ENCODE peak calls at places on chromosomes 6 and 20, in eight cellular contexts. One of them, this sample, is unnamed.

GRCh38 chr6:50831216-50831615 is 12.5 kb downstream of the TFAP2B start:
- DNase-seq in endothelial cell: no peak
- DNase-seq in GM12865: no peak
- DNase-seq in body of pancreas: no peak
- DNase-seq in activated gamma-delta T cell: no peak
- DNase-seq in neural crest cell: no peak
- DNase-seq in Ammon's horn: no peak
- DNase-seq in lower leg skin: no peak
- DNase-seq in this sample: no peak

GRCh38 chr6:129269076-129269475 is 386.1 kb downstream of the LAMA2 start:
- DNase-seq in GM12865: no peak
- DNase-seq in endothelial cell: no peak
- DNase-seq in body of pancreas: no peak
- DNase-seq in activated gamma-delta T cell: no peak
- DNase-seq in Ammon's horn: no peak
- DNase-seq in neural crest cell: no peak
- DNase-seq in lower leg skin: no peak
- DNase-seq in this sample: no peak

GRCh38 chr6:155765275-155766194 is 309.9 kb upstream of the NOX3 start:
- DNase-seq in body of pancreas: no peak
- DNase-seq in lower leg skin: no peak
- DNase-seq in GM12865: no peak
- DNase-seq in neural crest cell: no peak
- DNase-seq in endothelial cell: no peak
- DNase-seq in activated gamma-delta T cell: no peak
- DNase-seq in Ammon's horn: no peak
- DNase-seq in this sample: no peak

GRCh38 chr6:156699017-156699421 is 78.2 kb upstream of the ARID1B start:
- DNase-seq in body of pancreas: no peak
- DNase-seq in neural crest cell: no peak
- DNase-seq in GM12865: peak; percentile 86
- DNase-seq in lower leg skin: no peak
- DNase-seq in activated gamma-delta T cell: no peak
- DNase-seq in endothelial cell: no peak
- DNase-seq in Ammon's horn: no peak
- DNase-seq in this sample: no peak

GRCh38 chr6:64217721-64218603 is 582.4 kb downstream of the PHF3 start:
- DNase-seq in GM12865: peak; percentile 28
- DNase-seq in neural crest cell: no peak
- DNase-seq in Ammon's horn: no peak
- DNase-seq in body of pancreas: no peak
- DNase-seq in activated gamma-delta T cell: no peak
- DNase-seq in lower leg skin: no peak
- DNase-seq in endothelial cell: no peak
- DNase-seq in this sample: no peak

GRCh38 chr6:108798672-108799355 is 49.4 kb upstream of the ARMC2 start:
- DNase-seq in Ammon's horn: peak; percentile 42
- DNase-seq in GM12865: no peak
- DNase-seq in lower leg skin: no peak
- DNase-seq in body of pancreas: no peak
- DNase-seq in activated gamma-delta T cell: peak; percentile 26
- DNase-seq in endothelial cell: peak; percentile 64
- DNase-seq in neural crest cell: no peak
- DNase-seq in this sample: no peak

GRCh38 chr20:44209691-44210421 is 715 bp downstream of the OSER1 start:
- DNase-seq in GM12865: peak; percentile 17
- DNase-seq in activated gamma-delta T cell: no peak
- DNase-seq in endothelial cell: peak; percentile 56
- DNase-seq in neural crest cell: no peak
- DNase-seq in Ammon's horn: no peak
- DNase-seq in body of pancreas: peak; percentile 23
- DNase-seq in lower leg skin: no peak
- DNase-seq in this sample: no peak

GRCh38 chr6:16296061-16296670 is 57.8 kb downstream of the GMPR start:
- DNase-seq in lower leg skin: no peak
- DNase-seq in GM12865: no peak
- DNase-seq in Ammon's horn: peak; percentile 83
- DNase-seq in endothelial cell: no peak
- DNase-seq in activated gamma-delta T cell: no peak
- DNase-seq in neural crest cell: no peak
- DNase-seq in body of pancreas: no peak
- DNase-seq in this sample: no peak

GRCh38 chr6:25127433-25127832 is 151.7 kb upstream of the CARMIL1 start:
- DNase-seq in lower leg skin: no peak
- DNase-seq in endothelial cell: no peak
- DNase-seq in activated gamma-delta T cell: no peak
- DNase-seq in Ammon's horn: no peak
- DNase-seq in GM12865: no peak
- DNase-seq in body of pancreas: no peak
- DNase-seq in neural crest cell: no peak
- DNase-seq in this sample: no peak

GRCh38 chr20:4135385-4136077 is 120.2 kb upstream of the RNF24 start:
- DNase-seq in Ammon's horn: no peak
- DNase-seq in body of pancreas: peak; percentile 78
- DNase-seq in endothelial cell: no peak
- DNase-seq in activated gamma-delta T cell: no peak
- DNase-seq in neural crest cell: no peak
- DNase-seq in GM12865: no peak
- DNase-seq in lower leg skin: peak; percentile 49
- DNase-seq in this sample: peak; percentile 92

GRCh38 chr20:23659989-23660837 is 22.5 kb upstream of the CST3 start:
- DNase-seq in lower leg skin: peak; percentile 76
- DNase-seq in GM12865: no peak
- DNase-seq in Ammon's horn: no peak
- DNase-seq in endothelial cell: no peak
- DNase-seq in activated gamma-delta T cell: no peak
- DNase-seq in body of pancreas: no peak
- DNase-seq in neural crest cell: no peak
- DNase-seq in this sample: peak; percentile 73

GRCh38 chr6:128882991-128883571 is at the start of gene LAMA2:
- DNase-seq in activated gamma-delta T cell: no peak
- DNase-seq in endothelial cell: peak; percentile 67
- DNase-seq in Ammon's horn: peak; percentile 84
- DNase-seq in neural crest cell: peak; percentile 63
- DNase-seq in GM12865: no peak
- DNase-seq in body of pancreas: peak; percentile 31
- DNase-seq in lower leg skin: peak; percentile 94
- DNase-seq in this sample: peak; percentile 20

GRCh38 chr6:41596096-41596685 is 42.1 kb upstream of the MDFI start:
- DNase-seq in activated gamma-delta T cell: no peak
- DNase-seq in GM12865: no peak
- DNase-seq in Ammon's horn: no peak
- DNase-seq in lower leg skin: no peak
- DNase-seq in neural crest cell: no peak
- DNase-seq in body of pancreas: no peak
- DNase-seq in endothelial cell: no peak
- DNase-seq in this sample: no peak

GRCh38 chr6:155066371-155066770 is 71.3 kb downstream of the TIAM2 start:
- DNase-seq in endothelial cell: no peak
- DNase-seq in GM12865: no peak
- DNase-seq in lower leg skin: peak; percentile 49
- DNase-seq in Ammon's horn: no peak
- DNase-seq in body of pancreas: no peak
- DNase-seq in activated gamma-delta T cell: no peak
- DNase-seq in neural crest cell: no peak
- DNase-seq in this sample: no peak

GRCh38 chr20:59123011-59123676 is 40.5 kb upstream of the ZNF831 start:
- DNase-seq in neural crest cell: no peak
- DNase-seq in endothelial cell: no peak
- DNase-seq in activated gamma-delta T cell: no peak
- DNase-seq in body of pancreas: no peak
- DNase-seq in GM12865: no peak
- DNase-seq in lower leg skin: no peak
- DNase-seq in Ammon's horn: no peak
- DNase-seq in this sample: no peak

GRCh38 chr20:38649275-38649891 is 47.8 kb downstream of the ARHGAP40 start:
- DNase-seq in endothelial cell: peak; percentile 44
- DNase-seq in Ammon's horn: peak; percentile 72
- DNase-seq in activated gamma-delta T cell: no peak
- DNase-seq in GM12865: peak; percentile 28
- DNase-seq in body of pancreas: no peak
- DNase-seq in lower leg skin: no peak
- DNase-seq in neural crest cell: peak; percentile 28
- DNase-seq in this sample: peak; percentile 51

GRCh38 chr20:41076776-41077175 is 48.2 kb downstream of the TOP1 start:
- DNase-seq in body of pancreas: no peak
- DNase-seq in GM12865: no peak
- DNase-seq in Ammon's horn: no peak
- DNase-seq in endothelial cell: no peak
- DNase-seq in lower leg skin: no peak
- DNase-seq in neural crest cell: no peak
- DNase-seq in activated gamma-delta T cell: no peak
- DNase-seq in this sample: no peak

GRCh38 chr20:29408034-29408695 is 1849.3 kb upstream of the DEFB115 start:
- DNase-seq in endothelial cell: no peak
- DNase-seq in GM12865: no peak
- DNase-seq in Ammon's horn: no peak
- DNase-seq in lower leg skin: no peak
- DNase-seq in activated gamma-delta T cell: no peak
- DNase-seq in body of pancreas: no peak
- DNase-seq in neural crest cell: no peak
- DNase-seq in this sample: no peak

GRCh38 chr20:53737404-53738038 is 143.9 kb upstream of the ZNF217 start:
- DNase-seq in endothelial cell: no peak
- DNase-seq in Ammon's horn: peak; percentile 17
- DNase-seq in neural crest cell: no peak
- DNase-seq in lower leg skin: no peak
- DNase-seq in GM12865: peak; percentile 62
- DNase-seq in activated gamma-delta T cell: no peak
- DNase-seq in body of pancreas: no peak
- DNase-seq in this sample: no peak

GRCh38 chr6:17493286-17493685 is 99.9 kb downstream of the CAP2 start:
- DNase-seq in neural crest cell: no peak
- DNase-seq in endothelial cell: no peak
- DNase-seq in GM12865: no peak
- DNase-seq in lower leg skin: no peak
- DNase-seq in activated gamma-delta T cell: no peak
- DNase-seq in body of pancreas: no peak
- DNase-seq in Ammon's horn: no peak
- DNase-seq in this sample: no peak

GRCh38 chr20:16115891-16116577 is 457.2 kb downstream of the KIF16B start:
- DNase-seq in activated gamma-delta T cell: no peak
- DNase-seq in body of pancreas: no peak
- DNase-seq in GM12865: no peak
- DNase-seq in neural crest cell: no peak
- DNase-seq in endothelial cell: no peak
- DNase-seq in lower leg skin: no peak
- DNase-seq in Ammon's horn: peak; percentile 11
- DNase-seq in this sample: no peak

GRCh38 chr6:16383607-16384206 is 145.3 kb downstream of the GMPR start:
- DNase-seq in Ammon's horn: no peak
- DNase-seq in activated gamma-delta T cell: no peak
- DNase-seq in neural crest cell: no peak
- DNase-seq in GM12865: no peak
- DNase-seq in body of pancreas: no peak
- DNase-seq in lower leg skin: no peak
- DNase-seq in endothelial cell: no peak
- DNase-seq in this sample: no peak

GRCh38 chr6:44906761-44907160 is 421.4 kb upstream of the RUNX2 start:
- DNase-seq in endothelial cell: no peak
- DNase-seq in neural crest cell: no peak
- DNase-seq in lower leg skin: no peak
- DNase-seq in activated gamma-delta T cell: no peak
- DNase-seq in body of pancreas: no peak
- DNase-seq in Ammon's horn: no peak
- DNase-seq in GM12865: no peak
- DNase-seq in this sample: no peak

GRCh38 chr6:49142422-49143151 is 320.5 kb downstream of the MMUT start:
- DNase-seq in Ammon's horn: no peak
- DNase-seq in activated gamma-delta T cell: no peak
- DNase-seq in neural crest cell: no peak
- DNase-seq in endothelial cell: no peak
- DNase-seq in GM12865: no peak
- DNase-seq in lower leg skin: no peak
- DNase-seq in body of pancreas: no peak
- DNase-seq in this sample: no peak

GRCh38 chr6:39926668-39927067 is 7.6 kb downstream of the MOCS1 start:
- DNase-seq in lower leg skin: no peak
- DNase-seq in GM12865: no peak
- DNase-seq in body of pancreas: no peak
- DNase-seq in activated gamma-delta T cell: no peak
- DNase-seq in neural crest cell: no peak
- DNase-seq in endothelial cell: no peak
- DNase-seq in Ammon's horn: no peak
- DNase-seq in this sample: no peak

GRCh38 chr20:38811769-38812168 is 6.3 kb downstream of the PPP1R16B start:
- DNase-seq in neural crest cell: no peak
- DNase-seq in Ammon's horn: no peak
- DNase-seq in GM12865: no peak
- DNase-seq in activated gamma-delta T cell: no peak
- DNase-seq in lower leg skin: no peak
- DNase-seq in endothelial cell: no peak
- DNase-seq in body of pancreas: no peak
- DNase-seq in this sample: no peak

GRCh38 chr20:61159940-61160688 is 91.9 kb upstream of the CDH4 start:
- DNase-seq in endothelial cell: no peak
- DNase-seq in GM12865: no peak
- DNase-seq in lower leg skin: peak; percentile 43
- DNase-seq in neural crest cell: no peak
- DNase-seq in activated gamma-delta T cell: no peak
- DNase-seq in body of pancreas: no peak
- DNase-seq in Ammon's horn: no peak
- DNase-seq in this sample: no peak

GRCh38 chr6:155472886-155473285 is 17.2 kb upstream of the NOX3 start:
- DNase-seq in neural crest cell: no peak
- DNase-seq in body of pancreas: no peak
- DNase-seq in Ammon's horn: no peak
- DNase-seq in endothelial cell: no peak
- DNase-seq in lower leg skin: no peak
- DNase-seq in GM12865: no peak
- DNase-seq in activated gamma-delta T cell: no peak
- DNase-seq in this sample: no peak

GRCh38 chr6:43627008-43627825 is 1.8 kb downstream of the GTPBP2 start:
- DNase-seq in body of pancreas: peak; percentile 92
- DNase-seq in endothelial cell: peak; percentile 35
- DNase-seq in lower leg skin: peak; percentile 90
- DNase-seq in GM12865: peak; percentile 61
- DNase-seq in neural crest cell: no peak
- DNase-seq in Ammon's horn: peak; percentile 62
- DNase-seq in activated gamma-delta T cell: no peak
- DNase-seq in this sample: peak; percentile 52

GRCh38 chr6:37306026-37306425 is 47.8 kb upstream of the RNF8 start:
- DNase-seq in GM12865: no peak
- DNase-seq in lower leg skin: no peak
- DNase-seq in body of pancreas: no peak
- DNase-seq in activated gamma-delta T cell: no peak
- DNase-seq in Ammon's horn: no peak
- DNase-seq in neural crest cell: no peak
- DNase-seq in endothelial cell: no peak
- DNase-seq in this sample: no peak

GRCh38 chr20:2521369-2522305 is 12.9 kb upstream of the ZNF343 start:
- DNase-seq in Ammon's horn: peak; percentile 53
- DNase-seq in endothelial cell: peak; percentile 63
- DNase-seq in activated gamma-delta T cell: no peak
- DNase-seq in GM12865: peak; percentile 62
- DNase-seq in body of pancreas: peak; percentile 22
- DNase-seq in neural crest cell: peak; percentile 67
- DNase-seq in lower leg skin: peak; percentile 87
- DNase-seq in this sample: peak; percentile 62

This sample was measured in HuH-7.